ENCODE peak calls at places on chromosomes 12 and 14, in nine cellular contexts. X is neuronal stem cell, M is left ventricle myocardium inferior, H is breast epithelium, F is heart right ventricle, Y is astrocyte, L is RWPE2, D is Panc1, A is psoas muscle. T is an unnamed sample.
A peak's percentile ranks its signal among the peaks of the same experiment; 100 is the strongest.

GRCh38 chr12:22658214-22658613 is 33.2 kb downstream of the ETNK1 start:
- DNase-seq in Y (peak; percentile 94), L (no peak), X (no peak), H (no peak), A (no peak), F (no peak), M (no peak), D (no peak), T (peak; percentile 89)

GRCh38 chr14:47619397-47619796 is 56.0 kb downstream of the MDGA2 start:
- DNase-seq in D (no peak), X (no peak), Y (peak; percentile 11), F (no peak), M (no peak), L (no peak), H (no peak), A (no peak), T (no peak)

GRCh38 chr12:97752129-97752528 is 289.5 kb downstream of the RMST start:
- DNase-seq in A (no peak), D (no peak), M (no peak), L (no peak), Y (peak; percentile 15), F (no peak), H (no peak), X (no peak), T (no peak)

GRCh38 chr12:41202051-41202450 is 13.9 kb downstream of the PDZRN4 start:
- DNase-seq in A (no peak), M (no peak), X (no peak), Y (no peak), D (no peak), F (no peak), H (no peak), L (no peak), T (no peak)

GRCh38 chr12:132631357-132632065 is 12.9 kb downstream of the P2RX2 start:
- DNase-seq in F (no peak), A (no peak), Y (no peak), H (no peak), D (no peak), M (no peak), L (no peak), X (no peak), T (no peak)

GRCh38 chr12:110862331-110862730 is 15.5 kb downstream of the CCDC63 start:
- DNase-seq in A (no peak), M (no peak), Y (no peak), F (no peak), D (no peak), X (peak; percentile 61), H (no peak), L (no peak), T (no peak)

GRCh38 chr14:38290601-38291190 is 34.8 kb upstream of the CLEC14A start:
- DNase-seq in Y (peak; percentile 97), L (no peak), M (no peak), D (no peak), F (peak; percentile 20), X (no peak), H (no peak), A (no peak), T (peak; percentile 27)

GRCh38 chr12:8687846-8688601 is 9.8 kb upstream of the RIMKLB start:
- DNase-seq in D (no peak), H (no peak), Y (peak; percentile 97), L (no peak), X (no peak), M (no peak), A (no peak), F (peak; percentile 32), T (peak; percentile 61)

GRCh38 chr12:113867258-113867657 is 98.9 kb downstream of the RBM19 start:
- DNase-seq in M (no peak), H (no peak), F (no peak), D (no peak), A (no peak), X (no peak), Y (no peak), L (no peak), T (no peak)

GRCh38 chr12:45725631-45726593 is 3.6 kb upstream of the ARID2 start:
- DNase-seq in X (peak; percentile 23), D (peak; percentile 59), Y (peak; percentile 25), M (no peak), F (peak; percentile 36), L (no peak), A (no peak), H (no peak), T (no peak)

GRCh38 chr14:55814064-55814463 is 234.1 kb downstream of the KTN1 start:
- DNase-seq in A (no peak), M (no peak), X (no peak), F (no peak), Y (no peak), D (no peak), L (no peak), H (no peak), T (no peak)

GRCh38 chr14:80448267-80448666 is 237.0 kb upstream of the DIO2 start:
- DNase-seq in M (no peak), D (no peak), A (no peak), X (no peak), H (no peak), L (no peak), F (no peak), Y (no peak), T (no peak)

GRCh38 chr12:52191841-52192791 is at the start of gene KRT80:
- DNase-seq in L (peak; percentile 96), Y (peak; percentile 99), X (no peak), H (peak; percentile 97), D (peak; percentile 96), A (peak; percentile 85), M (peak; percentile 81), F (peak; percentile 83), T (peak; percentile 94)

DNA sequence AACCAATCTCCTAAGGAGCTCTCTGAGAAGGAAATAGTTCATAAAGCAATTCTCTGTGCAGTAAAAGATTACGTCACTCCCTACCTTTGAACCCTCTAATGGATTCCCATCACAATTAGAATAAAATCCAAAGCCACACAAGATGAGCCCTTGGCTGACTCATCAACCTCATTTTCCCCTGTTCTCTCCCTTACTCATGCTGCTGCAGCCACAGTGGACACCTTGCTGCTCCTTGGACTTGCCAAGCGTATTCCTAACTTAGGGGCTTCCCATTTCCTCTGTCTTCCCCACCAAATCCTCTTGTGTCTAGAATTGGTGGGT is 7.0 kb upstream of the TSPAN8 start:
- DNase-seq in M (no peak), H (no peak), D (no peak), F (no peak), A (no peak), Y (peak; percentile 45), X (no peak), L (no peak), T (no peak)
- H3K27ac ChIP-seq in M (no peak overlapping the region), H (no peak overlapping the region), D (no peak overlapping the region), F (no peak overlapping the region), A (no peak overlapping the region), Y (no peak overlapping the region), X (no peak overlapping the region), L (no peak overlapping the region), T (no peak overlapping the region)

GRCh38 chr14:53952533-53952932 is 4.1 kb downstream of the BMP4 start:
- DNase-seq in M (no peak), D (no peak), L (no peak), F (no peak), A (peak; percentile 56), X (no peak), Y (no peak), H (no peak), T (no peak)
- H3K27ac ChIP-seq in M (peak overlapping the region; percentile 95), D (no peak overlapping the region), L (peak overlapping the region; percentile 17), F (peak overlapping the region; percentile 91), A (peak overlapping the region; percentile 49), X (no peak overlapping the region), Y (no peak overlapping the region), H (peak overlapping the region; percentile 80), T (no peak overlapping the region)

DNA sequence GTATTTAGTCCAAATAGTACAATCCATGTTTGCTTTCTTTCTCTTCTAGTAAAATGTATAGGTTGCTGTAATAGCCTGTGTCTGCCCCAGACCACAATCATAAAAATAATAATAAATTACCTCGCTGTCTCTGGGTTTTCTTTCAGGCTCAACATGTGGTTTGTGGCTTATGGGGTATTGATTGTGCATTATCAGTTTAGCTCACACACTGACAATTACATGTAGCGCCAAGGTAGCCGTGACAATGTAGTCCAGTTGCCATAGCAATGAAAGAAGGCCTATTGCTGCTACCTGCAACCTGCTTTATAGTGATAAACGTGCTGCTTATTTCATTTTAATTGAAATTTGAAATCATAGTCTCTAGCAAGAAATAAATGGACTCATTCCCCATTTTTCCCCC is 1009.8 kb downstream of the NRXN3 start:
- DNase-seq in L (no peak), Y (no peak), F (no peak), D (no peak), X (no peak), A (no peak), H (no peak), M (no peak), T (no peak)
- H3K27ac ChIP-seq in L (no peak overlapping the region), Y (no peak overlapping the region), F (no peak overlapping the region), D (no peak overlapping the region), X (no peak overlapping the region), A (no peak overlapping the region), H (no peak overlapping the region), M (no peak overlapping the region), T (no peak overlapping the region)

GRCh38 chr14:95494456-95494855 is 22.0 kb downstream of the SYNE3 start:
- DNase-seq in D (no peak), Y (no peak), F (no peak), M (no peak), L (no peak), H (no peak), X (no peak), A (no peak), T (no peak)
- H3K27ac ChIP-seq in D (no peak overlapping the region), Y (no peak overlapping the region), F (no peak overlapping the region), M (no peak overlapping the region), L (no peak overlapping the region), H (peak overlapping the region; percentile 10), X (no peak overlapping the region), A (no peak overlapping the region), T (no peak overlapping the region)

GRCh38 chr12:5868585-5869295 is 76.3 kb downstream of the ANO2 start:
- DNase-seq in D (no peak), F (no peak), A (no peak), Y (no peak), L (no peak), H (no peak), M (no peak), X (no peak), T (no peak)

GRCh38 chr12:5872745-5873144 is 72.3 kb downstream of the ANO2 start:
- DNase-seq in A (no peak), Y (peak; percentile 2), L (no peak), F (no peak), X (no peak), D (no peak), M (no peak), H (no peak), T (no peak)

GRCh38 chr12:5871741-5872140 is 73.3 kb downstream of the ANO2 start:
- DNase-seq in Y (no peak), D (no peak), F (no peak), L (no peak), X (no peak), A (no peak), M (no peak), H (no peak), T (no peak)

GRCh38 chr12:5873341-5873919 is 71.6 kb downstream of the ANO2 start:
- DNase-seq in X (no peak), Y (no peak), A (no peak), M (no peak), F (no peak), D (no peak), L (no peak), H (no peak), T (no peak)

GRCh38 chr12:5870183-5870582 is 74.9 kb downstream of the ANO2 start:
- DNase-seq in F (no peak), L (no peak), X (no peak), D (no peak), Y (no peak), H (no peak), M (no peak), A (no peak), T (no peak)
- H3K27ac ChIP-seq in F (no peak overlapping the region), L (no peak overlapping the region), X (no peak overlapping the region), D (no peak overlapping the region), Y (no peak overlapping the region), H (no peak overlapping the region), M (no peak overlapping the region), A (no peak overlapping the region), T (no peak overlapping the region)